ENCODE peak calls at places on chromosomes 3 and 15, in seven cellular contexts. D, J, E, A, I, B and Y are unnamed samples.

GRCh38 chr15:32730677-32731654 is 13.2 kb downstream of the GREM1 start:
- DNase-seq in A (peak; percentile 70), B (peak; percentile 56), D (no peak), J (peak; percentile 83), E (peak; percentile 53), I (no peak), Y (no peak)

GRCh38 chr3:195821403-195822130 is 9.8 kb upstream of the MUC4 start:
- DNase-seq in E (no peak), J (no peak), I (no peak), D (no peak), A (no peak), B (no peak), Y (no peak)

GRCh38 chr15:43184407-43185160 is 619 bp upstream of the CCNDBP1 start:
- DNase-seq in J (no peak), D (no peak), A (no peak), I (no peak), B (no peak), E (no peak), Y (no peak)

GRCh38 chr3:15649831-15650230 is 48.3 kb downstream of the BTD start:
- DNase-seq in I (no peak), D (no peak), A (no peak), B (no peak), J (no peak), E (no peak), Y (no peak)

GRCh38 chr3:157081681-157082210 is 78.2 kb downstream of the CCNL1 start:
- DNase-seq in E (peak; percentile 100), I (peak; percentile 76), D (peak; percentile 98), B (peak; percentile 93), A (peak; percentile 96), J (peak; percentile 98), Y (peak; percentile 98)

GRCh38 chr3:7367968-7368367 is 507.1 kb downstream of the GRM7 start:
- DNase-seq in B (no peak), J (no peak), D (no peak), E (no peak), I (no peak), A (no peak), Y (no peak)

GRCh38 chr3:155618575-155618974 is 126.3 kb downstream of the PLCH1 start:
- DNase-seq in D (no peak), I (no peak), B (no peak), A (no peak), J (no peak), E (no peak), Y (no peak)

GRCh38 chr3:160455846-160456245 is 6.3 kb upstream of the TRIM59 start:
- DNase-seq in A (no peak), I (no peak), D (no peak), J (no peak), E (no peak), B (no peak), Y (no peak)

GRCh38 chr3:64214002-64214696 is 11.1 kb downstream of the PRICKLE2 start:
- DNase-seq in B (peak; percentile 98), D (no peak), I (no peak), E (no peak), J (no peak), A (peak; percentile 78), Y (no peak)

GRCh38 chr3:13105851-13106250 is 32.6 kb upstream of the IQSEC1 start:
- DNase-seq in B (no peak), A (no peak), I (no peak), D (no peak), J (peak; percentile 36), E (no peak), Y (no peak)
- TF ChIP-seq CTCF in B (no peak), A (no peak), I (no peak), D (no peak), J (peak; percentile 44), E (no peak), Y (no peak)

DNA sequence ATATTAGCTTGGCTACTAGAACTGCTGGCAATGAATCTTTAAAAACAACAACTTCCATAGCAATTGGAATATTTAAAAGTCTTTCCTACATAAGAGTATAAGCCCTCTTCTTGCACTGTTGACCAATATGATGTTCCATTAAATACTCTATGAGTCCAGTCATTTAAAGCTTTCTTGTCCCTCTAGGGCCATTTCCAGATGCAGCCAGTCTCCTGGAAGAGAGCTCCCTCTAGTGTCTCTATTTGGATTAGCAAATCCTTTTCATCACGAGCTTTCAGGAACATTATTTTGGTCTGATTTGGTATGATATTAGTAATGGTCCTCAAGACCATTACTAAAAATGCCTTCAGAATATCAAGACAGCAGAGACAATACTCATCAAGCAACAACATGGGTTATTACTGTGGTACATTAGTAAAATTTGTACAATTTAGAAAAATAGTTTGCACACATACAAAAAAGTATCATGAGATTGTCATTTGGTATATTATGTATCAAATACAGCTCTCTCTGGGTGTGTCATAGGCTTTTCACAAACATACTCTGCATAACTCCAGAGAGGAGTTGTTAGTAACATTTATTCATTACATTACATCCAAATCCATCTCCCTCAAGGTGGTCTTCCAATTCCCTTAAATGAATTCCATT is 101.3 kb downstream of the DPH6 start:
- DNase-seq in I (peak; percentile 44), J (peak; percentile 73), E (peak; percentile 12), A (peak; percentile 80), B (peak; percentile 71), D (no peak), Y (no peak)
- TF ChIP-seq CTCF in I (peak; percentile 78), J (peak; percentile 87), E (peak; percentile 90), A (peak; percentile 75), B (peak; percentile 82), D (peak; percentile 91), Y (peak; percentile 86)

DNA sequence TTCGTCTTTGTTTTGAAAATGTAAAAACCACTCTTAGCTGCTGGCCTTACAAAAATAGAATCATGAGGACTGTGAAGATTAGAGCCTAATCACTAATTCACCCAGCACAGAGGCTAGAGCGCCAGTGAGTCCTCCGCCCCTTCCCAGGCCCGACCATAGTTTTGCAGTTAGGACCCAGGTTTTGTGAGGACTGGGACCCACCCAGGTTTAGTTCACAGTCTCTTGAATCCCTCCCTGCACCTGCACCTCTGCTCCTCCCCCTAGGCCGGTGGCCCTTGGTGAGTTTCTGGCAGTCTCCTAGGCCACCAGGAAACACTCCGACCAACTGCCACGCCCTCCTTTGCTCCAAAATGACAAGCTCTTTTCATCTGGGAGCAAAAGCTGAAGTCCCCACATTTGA is 136.0 kb upstream of the CCDC54 start:
- DNase-seq in A (peak; percentile 56), E (peak; percentile 19), B (no peak), J (peak; percentile 31), D (no peak), I (peak; percentile 18), Y (no peak)
- TF ChIP-seq CTCF in A (no peak), E (no peak), B (no peak), J (no peak), D (no peak), I (no peak), Y (no peak)

DNA sequence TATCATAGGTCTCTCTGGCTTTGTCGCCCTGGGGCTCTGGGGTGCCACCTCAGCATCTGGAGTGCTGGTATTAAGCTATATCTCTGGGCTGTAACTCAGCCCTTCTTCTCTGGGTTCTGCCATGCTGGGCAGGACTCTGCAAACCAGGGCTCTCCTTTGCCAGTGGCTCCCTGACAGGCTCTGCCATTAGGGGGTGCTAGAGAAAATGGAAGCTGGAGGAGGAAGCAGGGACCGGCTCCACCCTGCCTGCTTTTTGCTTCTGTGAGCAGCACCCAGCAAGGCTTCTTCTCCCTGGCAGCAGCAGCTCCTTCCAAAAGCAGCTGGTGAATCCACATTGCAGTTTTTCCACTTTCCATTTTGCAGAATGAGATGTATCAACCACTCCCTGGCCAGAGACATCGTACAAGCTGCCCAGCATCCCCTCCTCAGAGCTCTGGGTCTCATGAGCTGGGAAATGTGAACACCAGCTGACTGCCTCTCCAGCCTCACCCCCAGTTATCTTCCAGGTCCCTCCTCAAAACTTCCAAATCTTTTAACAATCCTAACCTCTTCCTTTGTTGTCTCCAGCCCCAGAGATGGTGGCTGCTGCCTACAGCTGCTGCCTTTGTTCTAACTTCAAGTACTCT is 165.0 kb downstream of the ABHD5 start:
- DNase-seq in E (peak; percentile 66), J (peak; percentile 90), A (peak; percentile 79), D (peak; percentile 35), I (peak; percentile 55), B (peak; percentile 78), Y (peak; percentile 87)
- TF ChIP-seq CTCF in E (peak; percentile 57), J (peak; percentile 86), A (peak; percentile 92), D (peak; percentile 61), I (peak; percentile 83), B (peak; percentile 94), Y (peak; percentile 77)

DNA sequence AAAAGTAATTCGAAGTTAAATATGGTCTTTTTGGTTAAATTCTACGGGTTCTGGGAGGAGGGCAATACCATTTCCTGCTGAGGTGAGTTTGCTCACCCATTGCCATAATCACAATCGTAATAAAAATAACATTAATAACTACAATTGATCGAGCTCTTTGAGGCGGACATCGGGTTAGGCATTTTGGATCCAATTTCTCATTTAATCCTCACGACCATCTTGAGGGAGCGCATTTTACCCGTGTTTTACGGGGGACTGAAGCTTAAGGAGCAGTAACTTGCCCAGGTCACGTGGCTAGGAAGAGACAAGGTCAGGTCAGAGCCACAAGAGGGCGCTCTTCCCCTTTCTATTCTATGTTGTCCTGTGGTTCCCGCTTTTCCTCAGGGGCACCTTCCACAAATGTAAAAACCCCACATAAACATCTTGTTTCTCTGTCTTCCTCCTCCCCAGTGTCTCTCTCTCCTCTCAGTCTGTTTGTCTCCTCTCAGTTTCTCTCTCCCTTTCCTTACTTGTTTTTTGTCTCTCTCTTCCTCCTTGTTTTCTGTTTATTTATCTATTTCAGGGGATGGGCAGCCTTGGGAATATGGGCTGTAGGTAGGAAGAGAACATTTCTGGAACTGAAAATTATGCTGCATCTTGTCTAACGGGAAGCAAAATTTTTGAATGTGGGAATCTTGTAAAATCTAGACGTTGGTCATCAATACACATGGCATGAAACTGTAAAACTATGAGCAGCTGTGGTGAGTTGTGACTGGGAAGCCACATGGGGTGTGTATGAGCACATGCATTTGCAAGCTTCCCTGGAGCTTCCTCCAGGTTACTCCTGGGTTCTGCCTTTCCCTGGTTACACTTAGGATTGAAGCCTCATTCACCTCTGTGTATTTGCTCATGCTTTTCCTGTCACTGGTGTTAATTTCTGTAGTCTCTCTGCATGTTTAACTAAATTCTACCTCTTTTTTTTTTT is 71.0 kb downstream of the SQOR start:
- DNase-seq in A (peak; percentile 90), J (peak; percentile 95), B (peak; percentile 90), I (peak; percentile 73), E (peak; percentile 78), D (peak; percentile 61), Y (no peak)
- TF ChIP-seq CTCF in A (peak; percentile 71), J (peak; percentile 89), B (peak; percentile 83), I (peak; percentile 86), E (peak; percentile 92), D (peak; percentile 92), Y (peak; percentile 93)